ENCODE peak calls at places on chromosomes 6 and 20, in four cellular contexts. F is H1, P is K562, Z is HepG2. J is an unnamed sample. For H3K4me1, the result is how much of the 10 kb centered on the place peaks cover.

GRCh38 chr20:17749979-17750721 is 50.4 kb downstream of the BANF2 start:
- DNase-seq in Z (peak), F (no peak), P (no peak), J (no peak)

GRCh38 chr6:138493413-138493812 is 5.9 kb downstream of the NHSL1 start:
- DNase-seq in P (no peak), F (no peak), Z (no peak), J (no peak)

GRCh38 chr6:2103644-2104523 is 141.5 kb downstream of the GMDS start:
- DNase-seq in P (no peak), Z (peak), F (no peak), J (peak)

GRCh38 chr6:111941686-111942330 is 68.6 kb upstream of the FYN start:
- DNase-seq in Z (no peak), F (no peak), P (no peak), J (no peak)

GRCh38 chr20:21353236-21353635 is 44.1 kb downstream of the NKX2-4 start:
- DNase-seq in Z (no peak), P (no peak), F (no peak), J (no peak)

GRCh38 chr20:23115823-23116222 is 29.7 kb upstream of the CD93 start:
- DNase-seq in P (no peak), F (no peak), Z (no peak), J (no peak)

GRCh38 chr6:75486850-75487568 is 6.6 kb downstream of the FILIP1 start:
- DNase-seq in P (no peak), Z (no peak), F (no peak), J (no peak)

GRCh38 chr6:150409576-150410066 is 40.8 kb downstream of the IYD start:
- DNase-seq in Z (no peak), F (no peak), P (no peak), J (no peak)

GRCh38 chr20:54254596-54254995 is 46.7 kb downstream of the PFDN4 start:
- DNase-seq in P (no peak), F (no peak), Z (no peak), J (no peak)

GRCh38 chr6:117118490-117118889 is 146.9 kb upstream of the VGLL2 start:
- DNase-seq in Z (no peak), P (no peak), F (no peak), J (no peak)

GRCh38 chr20:49685161-49685601 is 28.5 kb downstream of the B4GALT5 start:
- DNase-seq in Z (no peak), P (no peak), F (no peak), J (no peak)

GRCh38 chr6:26640806-26641205 is 18.7 kb downstream of the ZNF322 start:
- DNase-seq in Z (no peak), P (no peak), F (no peak), J (no peak)

GRCh38 chr6:5728726-5729434 is 277.8 kb downstream of the NRN1 start:
- DNase-seq in P (no peak), F (no peak), Z (no peak), J (no peak)

GRCh38 chr6:110002676-110003075 is 24.6 kb downstream of the GPR6 start:
- DNase-seq in P (no peak), F (no peak), Z (no peak), J (no peak)

GRCh38 chr6:78810146-78810545 is 57.2 kb upstream of the IRAK1BP1 start:
- DNase-seq in Z (peak), P (no peak), F (no peak), J (peak)

GRCh38 chr6:31356946-31357466 is at the start of gene HLA-B:
- DNase-seq in F (peak), P (no peak), Z (peak), J (peak)

GRCh38 chr6:31355540-31355988 is 1.4 kb downstream of the HLA-B start:
- DNase-seq in F (no peak), Z (no peak), P (no peak), J (no peak)

GRCh38 chr6:31358302-31358701 is 1.3 kb upstream of the HLA-B start:
- DNase-seq in Z (no peak), F (no peak), P (no peak), J (no peak)

GRCh38 chr6:31354788-31355539 is 2.0 kb downstream of the HLA-B start:
- DNase-seq in P (no peak), Z (no peak), F (no peak), J (no peak)

GRCh38 chr6:31356216-31356945 is 598 bp downstream of the HLA-B start:
- DNase-seq in Z (no peak), P (no peak), F (peak), J (no peak)
- H3K4me1 ChIP-seq in Z (under half), P (under half), F (under half), J (under half)

GRCh38 chr6:40473026-40473425 is 114.1 kb downstream of the LRFN2 start:
- DNase-seq in F (no peak), P (no peak), Z (no peak), J (no peak)

GRCh38 chr6:40474937-40475336 is 112.2 kb downstream of the LRFN2 start:
- DNase-seq in P (peak), Z (no peak), F (no peak), J (no peak)

GRCh38 chr6:40480678-40481077 is 106.5 kb downstream of the LRFN2 start:
- DNase-seq in P (no peak), Z (no peak), F (no peak), J (no peak)

GRCh38 chr6:40477246-40478126 is 109.7 kb downstream of the LRFN2 start:
- DNase-seq in F (no peak), Z (no peak), P (no peak), J (no peak)

GRCh38 chr6:40476673-40477072 is 110.5 kb downstream of the LRFN2 start:
- DNase-seq in P (no peak), F (no peak), Z (no peak), J (no peak)
- TF ChIP-seq RNF2 in P (no peak), F (no peak), Z (no peak), J (no peak)

DNA sequence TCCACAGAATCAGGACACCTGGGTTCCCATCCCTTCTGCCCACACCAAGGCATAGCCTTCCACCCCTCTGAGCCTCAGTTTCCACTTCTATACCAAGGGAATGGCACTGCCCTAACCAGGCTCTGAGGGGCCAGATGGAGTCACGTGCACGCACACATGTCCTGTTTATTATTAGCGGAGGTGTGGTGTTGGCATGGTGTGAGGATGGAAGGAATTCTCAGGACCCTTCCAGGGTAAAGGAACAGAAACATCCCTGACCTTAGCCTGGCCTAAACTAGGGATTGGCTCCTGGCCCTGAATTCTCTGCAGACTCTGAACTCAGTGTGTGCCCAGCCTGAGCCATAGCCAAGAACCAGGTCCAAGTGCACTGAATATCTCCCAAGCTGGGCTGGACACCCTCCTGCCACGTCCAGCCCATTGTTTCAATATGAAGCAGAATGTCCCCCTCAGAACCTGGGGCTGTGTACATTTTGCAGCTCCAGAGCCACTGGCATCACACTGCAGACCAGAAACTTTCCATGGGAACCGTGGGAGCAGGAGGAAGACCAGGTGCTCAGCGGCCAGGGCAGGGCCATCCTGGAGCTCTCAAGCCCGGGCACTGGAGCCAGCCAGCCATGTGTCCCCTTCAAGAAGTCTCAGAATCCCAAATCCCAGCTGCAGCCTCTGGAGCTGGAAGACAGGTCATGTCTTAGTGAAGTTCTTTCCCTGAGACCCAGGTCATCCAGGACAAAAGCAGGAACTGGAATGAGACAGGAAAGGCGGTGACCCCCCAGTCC is 208.4 kb downstream of the ANKRD60 start:
- DNase-seq in P (no peak), F (no peak), Z (no peak), J (no peak)
- H3K4me1 ChIP-seq in P (under half), F (under half), Z (under half), J (under half)

DNA sequence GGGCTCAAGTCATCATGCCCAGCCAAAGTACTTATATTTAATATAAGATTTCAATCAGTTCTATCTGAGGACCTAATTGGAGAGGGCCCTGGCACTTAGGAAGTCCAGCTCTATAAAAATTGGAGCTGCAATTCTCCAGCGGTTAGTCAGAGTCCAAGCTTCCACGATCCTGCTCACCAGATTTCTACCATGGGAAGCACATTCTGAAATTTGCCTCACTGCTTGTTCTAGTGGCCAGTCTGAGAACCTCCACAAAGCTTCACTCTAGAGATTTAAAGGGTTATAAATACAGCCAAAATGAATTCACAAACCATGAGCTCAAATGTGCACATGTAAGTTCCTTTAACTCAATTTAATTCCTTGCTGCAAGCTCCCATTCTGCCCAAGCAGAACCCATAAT is 33.5 kb downstream of the PNLDC1 start:
- DNase-seq in P (no peak), F (no peak), Z (no peak), J (no peak)
- TF ChIP-seq RNF2 in P (no peak), F (no peak), Z (no peak), J (no peak)

GRCh38 chr6:156864557-156864956 is 87.4 kb downstream of the ARID1B start:
- DNase-seq in P (no peak), F (no peak), Z (no peak), J (no peak)
- H3K4me1 ChIP-seq in P (under half), F (under half), Z (under half), J (under half)

GRCh38 chr20:38748097-38748862 is at the start of gene ACTR5:
- DNase-seq in P (peak), F (peak), Z (peak), J (peak)

GRCh38 chr20:38745757-38746156 is 2.5 kb upstream of the ACTR5 start:
- DNase-seq in P (peak), Z (no peak), F (no peak), J (no peak)

GRCh38 chr20:38751360-38751976 is 3.2 kb downstream of the ACTR5 start:
- DNase-seq in F (no peak), P (peak), Z (peak), J (peak)

GRCh38 chr20:38748863-38749153 is 548 bp downstream of the ACTR5 start:
- DNase-seq in P (no peak), Z (no peak), F (peak), J (no peak)

GRCh38 chr20:38747495-38748096 is 664 bp upstream of the ACTR5 start:
- DNase-seq in Z (no peak), F (no peak), P (no peak), J (no peak)
- TF ChIP-seq RNF2 in Z (peak), F (no peak), P (no peak), J (no peak)

DNA sequence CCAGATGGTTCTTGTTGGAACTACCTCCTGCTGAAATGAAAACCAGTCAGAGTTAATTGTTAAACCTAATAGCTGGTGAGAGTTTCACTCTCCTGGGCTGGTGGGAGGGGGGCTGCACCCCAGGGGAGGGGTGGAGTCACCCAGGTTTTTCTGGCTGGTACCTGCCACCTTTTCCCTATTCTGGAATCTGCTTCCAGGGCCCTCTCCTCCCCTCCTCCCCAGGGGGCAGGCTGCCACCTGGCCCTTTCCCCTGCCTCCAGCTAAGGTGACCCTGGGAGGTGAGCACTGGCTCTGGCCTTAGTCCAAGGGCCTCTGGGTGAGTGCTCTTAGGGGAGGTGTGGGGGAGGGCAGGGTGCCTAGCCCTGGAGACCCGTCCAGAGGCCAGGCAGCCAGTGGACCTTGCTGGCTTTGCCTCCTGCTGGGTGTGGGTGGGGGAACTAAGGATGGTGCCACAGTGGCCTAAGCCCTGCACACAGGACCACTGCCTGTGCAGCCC is 48.8 kb upstream of the EPB41L1 start:
- DNase-seq in F (no peak), Z (no peak), P (no peak), J (no peak)
- H3K4me1 ChIP-seq in F (under half), Z (under half), P (under half), J (half or more)

GRCh38 chr6:18293192-18293904 is 29.0 kb upstream of the DEK start:
- DNase-seq in Z (peak), P (no peak), F (no peak), J (no peak)
- TF ChIP-seq RNF2 in Z (no peak), P (no peak), F (no peak), J (no peak)

DNA sequence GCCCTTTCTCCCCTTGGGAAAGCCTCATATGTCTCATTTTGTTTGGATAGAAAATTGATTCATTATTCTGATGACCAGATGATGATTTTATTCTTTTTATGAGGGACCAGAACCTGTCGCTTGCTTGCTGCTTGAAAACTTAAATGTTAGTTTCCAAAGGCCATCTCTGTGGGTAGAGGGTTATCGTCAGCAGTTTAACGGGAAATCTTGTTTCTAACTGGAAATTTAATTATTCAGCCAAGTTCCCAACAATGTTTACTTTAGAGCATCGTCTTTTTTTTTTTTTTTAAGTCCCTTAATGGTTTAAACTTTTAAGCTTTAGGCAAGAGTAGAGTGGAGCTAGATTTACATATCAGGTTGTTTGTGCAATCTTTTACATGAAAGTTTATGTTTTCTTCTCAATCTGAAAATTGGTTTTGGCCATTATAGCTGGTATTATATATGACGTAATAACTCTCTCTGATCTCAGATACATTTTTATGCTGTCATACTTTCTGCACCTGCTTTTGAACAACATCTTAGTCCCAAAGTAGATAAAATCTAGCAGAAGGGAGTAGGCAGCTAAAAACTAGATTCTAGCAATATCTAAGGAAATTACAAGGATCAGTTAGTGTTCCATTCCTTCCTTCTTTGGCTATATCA is 93.9 kb downstream of the FOXO3 start:
- DNase-seq in P (no peak), F (no peak), Z (no peak), J (no peak)
- H3K4me1 ChIP-seq in P (under half), F (under half), Z (under half), J (under half)